ENCODE peak calls at places on chromosomes 1 and 21, in five cellular contexts. O is stomach, T is K562, V is suprapubic skin, L is ovary. C is an unnamed sample.

GRCh38 chr1:21811875-21812305 is at the start of gene LDLRAD2:
- DNase-seq in V (no peak), L (no peak), O (no peak), T (peak), C (no peak)

GRCh38 chr1:48776400-48777218 is at the start of gene BEND5:
- DNase-seq in L (peak), V (peak), T (no peak), O (peak), C (no peak)

GRCh38 chr1:61618755-61619154 is 106.2 kb downstream of the TM2D1 start:
- DNase-seq in T (no peak), O (no peak), V (no peak), L (no peak), C (no peak)

GRCh38 chr1:165914136-165914798 is 86.9 kb downstream of the UCK2 start:
- DNase-seq in O (peak), V (no peak), T (peak), L (peak), C (peak)

GRCh38 chr1:110524311-110525249 is 5.6 kb upstream of the KCNA10 start:
- DNase-seq in O (peak), T (peak), V (no peak), L (no peak), C (no peak)

GRCh38 chr1:17561561-17561985 is 22.1 kb downstream of the ARHGEF10L start:
- DNase-seq in T (no peak), V (no peak), O (peak), L (no peak), C (no peak)

GRCh38 chr1:220943319-220943718 is 64.1 kb downstream of the HLX start:
- DNase-seq in O (no peak), V (no peak), T (no peak), L (no peak), C (no peak)

GRCh38 chr1:176949033-176949662 is 215.4 kb downstream of the ASTN1 start:
- DNase-seq in V (no peak), L (peak), O (peak), T (peak), C (no peak)

GRCh38 chr1:193392686-193393085 is 206.3 kb upstream of the B3GALT2 start:
- DNase-seq in T (no peak), V (no peak), L (no peak), O (no peak), C (no peak)

GRCh38 chr1:90114521-90115141 is 119.7 kb downstream of the ZNF326 start:
- DNase-seq in O (no peak), L (no peak), V (no peak), T (peak), C (peak)

GRCh38 chr1:108747128-108747827 is 804 bp downstream of the STXBP3 start:
- DNase-seq in L (peak), V (peak), O (peak), T (peak), C (peak)

GRCh38 chr1:180925471-180926051 is 12.9 kb downstream of the KIAA1614 start:
- DNase-seq in V (no peak), O (no peak), T (no peak), L (no peak), C (no peak)

GRCh38 chr1:220182081-220182480 is 88.1 kb downstream of the IARS2 start:
- DNase-seq in L (no peak), O (no peak), T (no peak), V (no peak), C (no peak)

GRCh38 chr1:32480003-32480402 is 15.1 kb downstream of the ZBTB8B start:
- DNase-seq in V (no peak), O (no peak), L (no peak), T (no peak), C (no peak)

GRCh38 chr1:22417466-22417865 is 34.2 kb upstream of the ZBTB40 start:
- DNase-seq in L (no peak), T (no peak), V (no peak), O (no peak), C (no peak)

GRCh38 chr1:151145158-151146071 is 1.0 kb downstream of the SEMA6C start:
- DNase-seq in V (no peak), L (peak), T (no peak), O (no peak), C (no peak)

GRCh38 chr1:95086949-95087533 is 14.3 kb upstream of the ALG14 start:
- DNase-seq in T (peak), L (no peak), O (no peak), V (no peak), C (no peak)

GRCh38 chr1:201461783-201462441 is 7.1 kb downstream of the PHLDA3 start:
- DNase-seq in T (peak), V (peak), O (peak), L (peak), C (peak)

GRCh38 chr1:200154069-200154767 is 126.7 kb downstream of the NR5A2 start:
- DNase-seq in O (no peak), L (no peak), V (no peak), T (peak), C (no peak)

GRCh38 chr1:119778886-119779560 is 10.3 kb upstream of the HMGCS2 start:
- DNase-seq in O (no peak), T (no peak), V (no peak), L (no peak), C (no peak)

GRCh38 chr1:72271555-72272096 is 10.7 kb downstream of the NEGR1 start:
- DNase-seq in L (no peak), O (no peak), V (no peak), T (no peak), C (no peak)

GRCh38 chr1:182149411-182149965 is 88.0 kb upstream of the ZNF648 start:
- DNase-seq in T (peak), L (no peak), O (peak), V (no peak), C (no peak)

GRCh38 chr1:33300673-33301072 is 20.2 kb downstream of the A3GALT2 start:
- DNase-seq in T (no peak), O (peak), L (peak), V (no peak), C (peak)

GRCh38 chr1:33407750-33408436 is 23.0 kb downstream of the PHC2 start:
- DNase-seq in V (no peak), T (no peak), O (no peak), L (no peak), C (no peak)

GRCh38 chr1:185574139-185574835 is 159.9 kb upstream of the HMCN1 start:
- DNase-seq in O (no peak), L (no peak), T (no peak), V (no peak), C (no peak)

GRCh38 chr1:56584910-56585528 is 5.7 kb upstream of the PLPP3 start:
- DNase-seq in T (peak), O (no peak), V (no peak), L (no peak), C (no peak)

GRCh38 chr1:214525535-214526019 is 25.8 kb downstream of the PTPN14 start:
- DNase-seq in T (no peak), O (no peak), V (no peak), L (no peak), C (no peak)

GRCh38 chr1:3380465-3380864 is 74.0 kb upstream of the ARHGEF16 start:
- DNase-seq in O (no peak), V (no peak), T (no peak), L (no peak), C (no peak)

GRCh38 chr1:29576510-29576909 is 340.2 kb downstream of the PTPRU start:
- DNase-seq in L (no peak), O (no peak), T (no peak), V (no peak), C (no peak)

GRCh38 chr1:80417651-80418050 is 1383.1 kb upstream of the ADGRL2 start:
- DNase-seq in O (no peak), L (no peak), V (no peak), T (no peak), C (no peak)

GRCh38 chr1:154808909-154809262 is 61.2 kb downstream of the KCNN3 start:
- DNase-seq in O (no peak), L (no peak), T (no peak), V (no peak), C (no peak)

GRCh38 chr1:87812881-87813577 is 484.3 kb downstream of the LMO4 start:
- DNase-seq in L (no peak), T (no peak), O (no peak), V (no peak), C (no peak)

GRCh38 chr1:205907794-205908193 is 35.5 kb downstream of the SLC26A9 start:
- DNase-seq in V (no peak), L (no peak), O (no peak), T (peak), C (no peak)
- TF ChIP-seq CTCF in V (no peak), L (no peak), O (peak), T (peak), C (peak)

GRCh38 chr21:39079617-39080016 is 103.6 kb downstream of the PSMG1 start:
- DNase-seq in L (no peak), V (peak), O (peak), T (no peak), C (peak)
- TF ChIP-seq EP300 in L (no peak), V (no peak), O (no peak), T (no peak), C (no peak)

GRCh38 chr1:235864965-235865525 is 1.7 kb downstream of the LYST start:
- DNase-seq in V (no peak), L (no peak), T (no peak), O (no peak), C (no peak)
- H3K4me3 ChIP-seq in V (peak), L (peak), T (no peak), O (peak), C (no peak)

GRCh38 chr1:43358121-43358745 is 548 bp upstream of the CDC20 start:
- DNase-seq in O (no peak), V (no peak), T (peak), L (no peak), C (no peak)
- TF ChIP-seq CTCF in O (no peak), V (no peak), T (peak), L (no peak), C (no peak)

DNA sequence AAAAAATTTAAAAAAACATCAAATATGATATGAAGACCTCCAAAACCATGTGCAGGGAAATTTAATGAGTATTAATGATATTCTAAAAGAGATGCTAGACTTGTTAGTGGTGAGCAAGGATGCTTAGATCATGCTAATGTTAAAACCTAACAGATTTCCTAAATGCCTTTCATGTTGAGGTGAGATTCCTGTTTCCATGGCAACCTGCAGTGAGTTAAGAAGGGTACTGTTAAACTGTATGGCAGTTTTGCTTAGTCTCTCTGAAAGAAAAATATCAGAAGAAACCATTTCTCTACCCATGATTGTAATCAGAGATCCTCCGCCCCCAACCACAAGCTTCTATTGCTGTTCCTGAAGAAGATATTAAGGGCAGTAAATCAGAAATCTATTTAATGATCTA is 321.6 kb upstream of the LRRC7 start:
- DNase-seq in O (no peak), T (no peak), V (no peak), L (no peak), C (no peak)
- TF ChIP-seq EP300 in O (no peak), T (no peak), V (no peak), L (no peak), C (no peak)

DNA sequence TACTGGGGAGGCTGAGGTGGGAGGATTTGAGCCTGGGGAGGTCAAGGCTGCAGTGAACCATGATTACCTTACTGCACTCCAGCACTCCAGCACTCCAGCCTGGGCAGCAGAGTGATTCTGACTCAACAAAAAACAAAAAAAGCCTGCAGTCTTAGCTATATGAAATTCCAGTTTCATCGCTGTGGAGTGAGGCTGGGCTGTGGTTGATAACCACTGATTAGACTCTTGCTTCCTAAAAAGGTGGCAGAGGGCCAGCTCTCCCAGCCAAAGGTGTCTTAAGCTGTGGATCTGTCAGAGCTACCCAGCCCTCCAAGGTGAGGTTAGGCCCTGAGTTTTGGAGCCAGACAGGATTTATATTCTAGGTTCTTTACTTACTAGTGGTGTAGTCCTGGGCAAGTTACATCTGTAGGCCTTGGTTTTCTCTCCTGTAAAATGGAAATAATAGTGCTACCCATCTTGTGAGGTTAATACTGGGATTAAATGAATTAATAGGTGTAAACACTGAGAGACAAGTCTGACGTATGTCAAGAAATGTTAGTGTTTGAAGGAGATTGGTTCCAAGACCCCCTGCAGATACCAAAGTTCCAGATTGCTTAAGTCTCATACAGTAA is 35.9 kb downstream of the TMCC2 start:
- DNase-seq in V (no peak), L (no peak), O (no peak), T (peak), C (no peak)
- H3K4me3 ChIP-seq in V (no peak), L (no peak), O (no peak), T (no peak), C (no peak)

DNA sequence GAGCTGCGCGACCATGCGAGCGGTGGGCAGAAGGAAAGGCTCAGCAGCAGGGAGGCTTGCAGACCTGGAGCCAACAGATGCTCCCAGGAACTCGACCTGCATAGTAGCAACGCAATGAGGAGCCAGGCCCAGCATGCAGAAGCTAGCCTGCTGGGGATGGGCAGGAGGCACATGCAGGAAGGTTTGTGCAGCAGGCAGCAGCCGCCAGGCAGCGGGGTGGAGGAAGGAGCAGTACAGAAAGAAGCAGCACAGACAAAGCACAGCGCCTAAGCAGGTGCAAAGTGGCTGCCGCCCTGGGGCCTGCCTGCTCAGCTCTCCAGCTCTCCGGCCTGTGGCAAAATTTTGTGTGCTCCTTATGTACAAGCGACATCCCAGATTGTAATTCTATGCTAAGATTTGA is 213.5 kb upstream of the MAP1LC3C start:
- DNase-seq in L (no peak), O (no peak), V (no peak), T (no peak), C (no peak)
- TF ChIP-seq CTCF in L (no peak), O (no peak), V (no peak), T (no peak), C (no peak)

DNA sequence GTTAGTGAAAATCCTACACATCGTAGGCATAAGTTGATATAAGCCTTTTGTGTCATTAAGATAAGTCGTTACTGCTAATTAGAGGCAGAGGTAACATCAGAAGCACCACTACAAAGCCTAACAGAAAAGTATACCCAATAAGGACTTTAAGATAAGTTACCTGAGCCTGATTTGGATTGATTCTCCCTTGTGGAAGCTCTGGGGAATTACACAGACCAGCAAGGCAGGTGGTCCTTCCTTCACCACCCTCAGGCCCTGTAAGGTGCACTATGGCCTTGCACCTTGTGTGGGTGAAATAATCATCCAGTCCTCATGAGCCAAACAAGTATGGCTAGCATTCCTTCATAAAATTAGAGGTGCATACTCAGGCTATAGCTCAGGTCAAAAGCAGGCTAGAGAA is 166.7 kb upstream of the CHRM3 start:
- DNase-seq in T (no peak), V (no peak), O (no peak), L (no peak), C (no peak)
- TF ChIP-seq EP300 in T (no peak), V (no peak), O (no peak), L (no peak), C (no peak)

C was measured in tibial nerve.